ENCODE peak calls at places on chromosomes 7 and 10, in ten cellular contexts. J is naive B cell; I is activated T-cell treated with anti-CD3 and anti-CD28 coated beads for 24 hours; R is activated CD4-positive, alpha-beta T cell treated with anti-CD3 and anti-CD28 coated beads for 24 hours; B is AG08395; G is hypothalamus; M is GM23248; Z is naive thymus-derived CD8-positive, alpha-beta T cell; X is choroid plexus epithelial cell; F is stimulated activated CD4-positive, alpha-beta T cell treated with anti-CD3 and anti-CD28 coated beads, Interleukin-1b, Interleukin-23, amount 100 ng/mL, for 24 hours. O is an unnamed sample.

GRCh38 chr10:48926764-48927163 is 12.9 kb downstream of the LRRC18 start:
- DNase-seq in Z (no peak), X (no peak), R (no peak), G (no peak), F (no peak), I (no peak), J (no peak), M (no peak), B (no peak), O (no peak)

GRCh38 chr10:20877986-20878979 is 18.8 kb downstream of the NEBL start:
- DNase-seq in X (peak), B (no peak), F (no peak), J (no peak), R (no peak), G (no peak), Z (no peak), I (no peak), M (peak), O (peak)

GRCh38 chr7:28465697-28466096 is 53.4 kb downstream of the CREB5 start:
- DNase-seq in R (no peak), I (no peak), X (no peak), Z (no peak), G (no peak), B (no peak), M (peak), F (no peak), J (no peak), O (no peak)

GRCh38 chr7:109986701-109987100 is 1104.2 kb upstream of the LRRN3 start:
- DNase-seq in B (no peak), X (peak), J (no peak), Z (no peak), G (no peak), R (no peak), F (no peak), I (no peak), M (no peak), O (no peak)

GRCh38 chr10:111087968-111088505 is 11.2 kb downstream of the ADRA2A start:
- DNase-seq in M (no peak), B (no peak), G (no peak), I (no peak), F (no peak), Z (no peak), R (no peak), J (no peak), X (no peak), O (no peak)

GRCh38 chr7:12287886-12288285 is 76.8 kb downstream of the TMEM106B start:
- DNase-seq in R (no peak), G (no peak), M (no peak), I (no peak), J (no peak), X (no peak), F (no peak), B (no peak), Z (no peak), O (no peak)

GRCh38 chr7:47647213-47647985 is 65.5 kb upstream of the TNS3 start:
- DNase-seq in J (peak), M (no peak), Z (peak), B (no peak), R (no peak), X (no peak), F (no peak), G (no peak), I (no peak), O (no peak)

GRCh38 chr7:117127585-117128168 is 174.4 kb downstream of the ST7 start:
- DNase-seq in G (no peak), Z (peak), J (peak), I (peak), M (peak), X (peak), B (peak), F (peak), R (peak), O (peak)

GRCh38 chr7:47634273-47634672 is 52.4 kb upstream of the TNS3 start:
- DNase-seq in R (no peak), J (no peak), X (no peak), I (no peak), B (no peak), Z (no peak), M (peak), F (no peak), G (no peak), O (peak)

GRCh38 chr10:90213346-90213745 is 512.0 kb downstream of the KIF20B start:
- DNase-seq in B (no peak), I (no peak), X (no peak), G (no peak), M (no peak), Z (no peak), R (no peak), F (no peak), J (no peak), O (no peak)

GRCh38 chr7:156927571-156928405 is 21.7 kb upstream of the NOM1 start:
- DNase-seq in R (no peak), Z (no peak), X (no peak), M (no peak), J (no peak), B (no peak), I (no peak), F (no peak), G (no peak), O (no peak)

GRCh38 chr7:122056977-122057376 is 87.1 kb downstream of the AASS start:
- DNase-seq in J (no peak), M (no peak), X (peak), G (no peak), B (no peak), Z (no peak), I (no peak), R (no peak), F (no peak), O (peak)

O was measured in epithelial cell of esophagus.